ENCODE peak calls at places on chromosomes 7 and 10, in eight cellular contexts. One of them, this sample, is unnamed.

GRCh38 chr7:81607987-81608386 is 161.9 kb downstream of the HGF start:
- DNase-seq in A549: no peak
- DNase-seq in osteoblast: no peak
- DNase-seq in CD4-positive, CD25-positive, alpha-beta regulatory T cell: no peak
- DNase-seq in OCI-LY7: no peak
- DNase-seq in endodermal cell: no peak
- DNase-seq in aorta: no peak
- DNase-seq in neural progenitor cell: no peak
- DNase-seq in this sample: no peak

GRCh38 chr10:84201244-84201606 is 6.9 kb downstream of the CDHR1 start:
- DNase-seq in aorta: no peak
- DNase-seq in CD4-positive, CD25-positive, alpha-beta regulatory T cell: no peak
- DNase-seq in endodermal cell: no peak
- DNase-seq in OCI-LY7: no peak
- DNase-seq in neural progenitor cell: peak; percentile 43
- DNase-seq in A549: no peak
- DNase-seq in osteoblast: no peak
- DNase-seq in this sample: no peak

GRCh38 chr10:87054373-87055295 is 34.5 kb downstream of the FAM25A start:
- DNase-seq in OCI-LY7: no peak
- DNase-seq in A549: no peak
- DNase-seq in CD4-positive, CD25-positive, alpha-beta regulatory T cell: no peak
- DNase-seq in neural progenitor cell: peak; percentile 92
- DNase-seq in endodermal cell: peak; percentile 87
- DNase-seq in aorta: no peak
- DNase-seq in osteoblast: peak; percentile 87
- DNase-seq in this sample: no peak

GRCh38 chr10:118340486-118340885 is 1.6 kb downstream of the FAM204A start:
- DNase-seq in neural progenitor cell: no peak
- DNase-seq in A549: no peak
- DNase-seq in endodermal cell: no peak
- DNase-seq in CD4-positive, CD25-positive, alpha-beta regulatory T cell: no peak
- DNase-seq in OCI-LY7: peak; percentile 55
- DNase-seq in osteoblast: no peak
- DNase-seq in aorta: no peak
- DNase-seq in this sample: no peak

GRCh38 chr7:15495170-15495569 is 66.6 kb downstream of the AGMO start:
- DNase-seq in OCI-LY7: no peak
- DNase-seq in CD4-positive, CD25-positive, alpha-beta regulatory T cell: no peak
- DNase-seq in neural progenitor cell: no peak
- DNase-seq in aorta: no peak
- DNase-seq in A549: no peak
- DNase-seq in endodermal cell: no peak
- DNase-seq in osteoblast: peak; percentile 19
- DNase-seq in this sample: no peak

GRCh38 chr10:4812952-4813351 is 13.1 kb upstream of the AKR1E2 start:
- DNase-seq in A549: peak; percentile 85
- DNase-seq in OCI-LY7: no peak
- DNase-seq in neural progenitor cell: no peak
- DNase-seq in osteoblast: peak; percentile 85
- DNase-seq in endodermal cell: no peak
- DNase-seq in aorta: no peak
- DNase-seq in CD4-positive, CD25-positive, alpha-beta regulatory T cell: no peak
- DNase-seq in this sample: peak; percentile 67

GRCh38 chr7:45157286-45157652 is 322 bp upstream of the RAMP3 start:
- DNase-seq in neural progenitor cell: no peak
- DNase-seq in endodermal cell: no peak
- DNase-seq in osteoblast: no peak
- DNase-seq in aorta: peak; percentile 41
- DNase-seq in OCI-LY7: no peak
- DNase-seq in A549: no peak
- DNase-seq in CD4-positive, CD25-positive, alpha-beta regulatory T cell: no peak
- DNase-seq in this sample: no peak

GRCh38 chr10:103712146-103712545 is 143.2 kb downstream of the SH3PXD2A start:
- DNase-seq in neural progenitor cell: no peak
- DNase-seq in endodermal cell: no peak
- DNase-seq in OCI-LY7: no peak
- DNase-seq in osteoblast: no peak
- DNase-seq in aorta: no peak
- DNase-seq in CD4-positive, CD25-positive, alpha-beta regulatory T cell: no peak
- DNase-seq in A549: no peak
- DNase-seq in this sample: no peak

GRCh38 chr7:67019562-67020390 is 23.1 kb downstream of the TYW1 start:
- DNase-seq in OCI-LY7: no peak
- DNase-seq in A549: no peak
- DNase-seq in neural progenitor cell: no peak
- DNase-seq in osteoblast: no peak
- DNase-seq in CD4-positive, CD25-positive, alpha-beta regulatory T cell: no peak
- DNase-seq in aorta: no peak
- DNase-seq in endodermal cell: no peak
- DNase-seq in this sample: no peak

GRCh38 chr10:17527530-17528146 is 73.2 kb upstream of the ST8SIA6 start:
- DNase-seq in endodermal cell: no peak
- DNase-seq in aorta: no peak
- DNase-seq in A549: peak; percentile 78
- DNase-seq in CD4-positive, CD25-positive, alpha-beta regulatory T cell: no peak
- DNase-seq in neural progenitor cell: no peak
- DNase-seq in osteoblast: no peak
- DNase-seq in OCI-LY7: no peak
- DNase-seq in this sample: no peak

GRCh38 chr10:74681917-74682627 is 144.3 kb upstream of the KAT6B start:
- DNase-seq in neural progenitor cell: no peak
- DNase-seq in A549: no peak
- DNase-seq in CD4-positive, CD25-positive, alpha-beta regulatory T cell: peak; percentile 14
- DNase-seq in endodermal cell: no peak
- DNase-seq in osteoblast: peak; percentile 57
- DNase-seq in aorta: no peak
- DNase-seq in OCI-LY7: no peak
- DNase-seq in this sample: no peak

GRCh38 chr7:39950473-39951155 is 558 bp downstream of the CDK13 start:
- DNase-seq in OCI-LY7: peak; percentile 62
- DNase-seq in CD4-positive, CD25-positive, alpha-beta regulatory T cell: peak; percentile 47
- DNase-seq in neural progenitor cell: peak; percentile 69
- DNase-seq in A549: no peak
- DNase-seq in endodermal cell: peak; percentile 74
- DNase-seq in osteoblast: peak; percentile 78
- DNase-seq in aorta: peak; percentile 76
- DNase-seq in this sample: peak; percentile 42

GRCh38 chr7:45580053-45580872 is 6.1 kb downstream of the ADCY1 start:
- DNase-seq in CD4-positive, CD25-positive, alpha-beta regulatory T cell: no peak
- DNase-seq in A549: peak; percentile 16
- DNase-seq in osteoblast: peak; percentile 91
- DNase-seq in neural progenitor cell: peak; percentile 54
- DNase-seq in endodermal cell: peak; percentile 86
- DNase-seq in aorta: no peak
- DNase-seq in OCI-LY7: no peak
- DNase-seq in this sample: no peak

GRCh38 chr10:79180619-79181221 is 112.0 kb downstream of the ZMIZ1 start:
- DNase-seq in neural progenitor cell: no peak
- DNase-seq in CD4-positive, CD25-positive, alpha-beta regulatory T cell: no peak
- DNase-seq in aorta: no peak
- DNase-seq in endodermal cell: no peak
- DNase-seq in OCI-LY7: no peak
- DNase-seq in A549: no peak
- DNase-seq in osteoblast: no peak
- DNase-seq in this sample: no peak

GRCh38 chr7:42017356-42017986 is 219.5 kb downstream of the GLI3 start:
- DNase-seq in CD4-positive, CD25-positive, alpha-beta regulatory T cell: no peak
- DNase-seq in neural progenitor cell: no peak
- DNase-seq in OCI-LY7: peak; percentile 73
- DNase-seq in endodermal cell: no peak
- DNase-seq in A549: no peak
- DNase-seq in osteoblast: no peak
- DNase-seq in aorta: no peak
- DNase-seq in this sample: no peak

GRCh38 chr7:50659329-50659965 is 94.2 kb upstream of the DDC start:
- DNase-seq in OCI-LY7: no peak
- DNase-seq in aorta: no peak
- DNase-seq in A549: no peak
- DNase-seq in endodermal cell: peak; percentile 30
- DNase-seq in osteoblast: no peak
- DNase-seq in neural progenitor cell: no peak
- DNase-seq in CD4-positive, CD25-positive, alpha-beta regulatory T cell: no peak
- DNase-seq in this sample: no peak
- H3K27ac ChIP-seq in OCI-LY7: no peak overlapping the region
- H3K27ac ChIP-seq in aorta: no peak overlapping the region
- H3K27ac ChIP-seq in A549: no peak overlapping the region
- H3K27ac ChIP-seq in endodermal cell: no peak overlapping the region
- H3K27ac ChIP-seq in osteoblast: no peak overlapping the region
- H3K27ac ChIP-seq in neural progenitor cell: no peak overlapping the region
- H3K27ac ChIP-seq in CD4-positive, CD25-positive, alpha-beta regulatory T cell: no peak overlapping the region
- H3K27ac ChIP-seq in this sample: no peak overlapping the region

DNA sequence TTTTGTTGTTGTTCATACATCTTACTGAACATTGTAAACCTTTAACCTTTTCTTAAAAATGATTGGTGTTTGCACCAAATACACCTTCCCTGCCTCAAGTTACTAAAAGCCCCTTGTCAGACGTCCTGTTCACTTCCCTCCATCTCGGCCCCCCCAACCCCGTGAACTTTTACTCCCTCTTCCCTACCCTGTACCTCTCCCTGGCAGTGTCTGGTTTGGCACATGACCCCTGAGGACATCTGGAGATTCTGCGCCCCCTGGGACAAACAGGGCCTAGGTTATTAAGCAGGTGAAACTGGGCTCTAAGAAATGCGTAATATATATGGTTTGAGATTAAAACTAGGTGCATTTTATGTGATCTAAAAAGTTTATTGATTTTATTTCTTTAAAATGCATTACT is 1.4 kb downstream of the PPP2R2D start:
- DNase-seq in CD4-positive, CD25-positive, alpha-beta regulatory T cell: no peak
- DNase-seq in A549: no peak
- DNase-seq in neural progenitor cell: no peak
- DNase-seq in OCI-LY7: peak; percentile 24
- DNase-seq in endodermal cell: peak; percentile 46
- DNase-seq in aorta: no peak
- DNase-seq in osteoblast: no peak
- DNase-seq in this sample: no peak
- H3K4me3 ChIP-seq in CD4-positive, CD25-positive, alpha-beta regulatory T cell: peak overlapping the region; percentile 86
- H3K4me3 ChIP-seq in A549: peak overlapping the region; percentile 98
- H3K4me3 ChIP-seq in neural progenitor cell: peak overlapping the region; percentile 98
- H3K4me3 ChIP-seq in OCI-LY7: peak overlapping the region; percentile 93
- H3K4me3 ChIP-seq in endodermal cell: peak overlapping the region; percentile 98
- H3K4me3 ChIP-seq in aorta: peak overlapping the region; percentile 94
- H3K4me3 ChIP-seq in osteoblast: peak overlapping the region; percentile 80
- H3K4me3 ChIP-seq in this sample: peak overlapping the region; percentile 93

DNA sequence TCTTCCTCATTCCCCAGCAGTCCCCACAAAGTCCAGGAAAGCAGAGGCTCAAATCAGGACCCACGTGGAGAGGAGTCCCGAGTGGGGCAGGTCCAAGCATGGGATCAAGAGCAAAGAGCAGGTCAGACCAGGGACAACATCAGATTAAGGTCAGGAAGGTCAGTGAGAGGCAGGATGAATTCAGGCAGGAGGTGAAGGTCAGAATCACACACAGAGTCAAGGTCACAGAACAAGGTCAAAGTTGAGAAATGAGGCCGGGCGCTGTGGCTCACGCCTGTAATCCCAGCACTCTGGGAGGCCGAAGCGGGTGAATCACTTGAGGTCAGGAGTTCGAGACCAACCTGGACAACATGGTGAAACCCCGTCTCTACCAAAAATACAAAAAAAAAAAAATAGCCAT is 2.3 kb downstream of the MYL10 start:
- DNase-seq in neural progenitor cell: no peak
- DNase-seq in osteoblast: peak; percentile 26
- DNase-seq in aorta: no peak
- DNase-seq in OCI-LY7: no peak
- DNase-seq in CD4-positive, CD25-positive, alpha-beta regulatory T cell: no peak
- DNase-seq in endodermal cell: no peak
- DNase-seq in A549: no peak
- DNase-seq in this sample: no peak
- H3K27ac ChIP-seq in neural progenitor cell: no peak overlapping the region
- H3K27ac ChIP-seq in osteoblast: no peak overlapping the region
- H3K27ac ChIP-seq in aorta: no peak overlapping the region
- H3K27ac ChIP-seq in OCI-LY7: no peak overlapping the region
- H3K27ac ChIP-seq in CD4-positive, CD25-positive, alpha-beta regulatory T cell: no peak overlapping the region
- H3K27ac ChIP-seq in endodermal cell: no peak overlapping the region
- H3K27ac ChIP-seq in A549: no peak overlapping the region
- H3K27ac ChIP-seq in this sample: peak overlapping the region; percentile 86

GRCh38 chr10:102408728-102409603 is 9.6 kb downstream of the PSD start:
- DNase-seq in A549: no peak
- DNase-seq in neural progenitor cell: peak; percentile 79
- DNase-seq in endodermal cell: peak; percentile 78
- DNase-seq in aorta: no peak
- DNase-seq in OCI-LY7: no peak
- DNase-seq in osteoblast: peak; percentile 94
- DNase-seq in CD4-positive, CD25-positive, alpha-beta regulatory T cell: peak; percentile 58
- DNase-seq in this sample: no peak
- H3K4me3 ChIP-seq in A549: peak overlapping the region; percentile 65
- H3K4me3 ChIP-seq in neural progenitor cell: peak overlapping the region; percentile 41
- H3K4me3 ChIP-seq in endodermal cell: peak overlapping the region; percentile 62
- H3K4me3 ChIP-seq in aorta: no peak overlapping the region
- H3K4me3 ChIP-seq in OCI-LY7: peak overlapping the region; percentile 28
- H3K4me3 ChIP-seq in osteoblast: peak overlapping the region; percentile 66
- H3K4me3 ChIP-seq in CD4-positive, CD25-positive, alpha-beta regulatory T cell: no peak overlapping the region
- H3K4me3 ChIP-seq in this sample: peak overlapping the region; percentile 34

GRCh38 chr10:71752391-71753090 is 20.8 kb downstream of the VSIR start:
- DNase-seq in osteoblast: no peak
- DNase-seq in aorta: no peak
- DNase-seq in OCI-LY7: peak; percentile 72
- DNase-seq in A549: no peak
- DNase-seq in CD4-positive, CD25-positive, alpha-beta regulatory T cell: no peak
- DNase-seq in endodermal cell: no peak
- DNase-seq in neural progenitor cell: no peak
- DNase-seq in this sample: no peak

GRCh38 chr10:71754562-71754961 is 18.8 kb downstream of the VSIR start:
- DNase-seq in osteoblast: peak; percentile 36
- DNase-seq in CD4-positive, CD25-positive, alpha-beta regulatory T cell: no peak
- DNase-seq in OCI-LY7: no peak
- DNase-seq in endodermal cell: no peak
- DNase-seq in aorta: no peak
- DNase-seq in A549: no peak
- DNase-seq in neural progenitor cell: no peak
- DNase-seq in this sample: no peak

GRCh38 chr10:71755179-71755879 is 18.0 kb downstream of the VSIR start:
- DNase-seq in OCI-LY7: no peak
- DNase-seq in neural progenitor cell: no peak
- DNase-seq in CD4-positive, CD25-positive, alpha-beta regulatory T cell: no peak
- DNase-seq in A549: no peak
- DNase-seq in osteoblast: peak; percentile 30
- DNase-seq in aorta: no peak
- DNase-seq in endodermal cell: no peak
- DNase-seq in this sample: no peak

GRCh38 chr10:71753091-71753959 is 20.0 kb downstream of the VSIR start:
- DNase-seq in osteoblast: peak; percentile 75
- DNase-seq in OCI-LY7: no peak
- DNase-seq in aorta: peak; percentile 86
- DNase-seq in endodermal cell: no peak
- DNase-seq in neural progenitor cell: no peak
- DNase-seq in A549: no peak
- DNase-seq in CD4-positive, CD25-positive, alpha-beta regulatory T cell: no peak
- DNase-seq in this sample: no peak

GRCh38 chr10:71753960-71754505 is 19.3 kb downstream of the VSIR start:
- DNase-seq in CD4-positive, CD25-positive, alpha-beta regulatory T cell: no peak
- DNase-seq in neural progenitor cell: no peak
- DNase-seq in aorta: no peak
- DNase-seq in OCI-LY7: no peak
- DNase-seq in endodermal cell: no peak
- DNase-seq in osteoblast: peak; percentile 36
- DNase-seq in A549: no peak
- DNase-seq in this sample: no peak
- H3K27ac ChIP-seq in CD4-positive, CD25-positive, alpha-beta regulatory T cell: peak overlapping the region; percentile 83
- H3K27ac ChIP-seq in neural progenitor cell: no peak overlapping the region
- H3K27ac ChIP-seq in aorta: no peak overlapping the region
- H3K27ac ChIP-seq in OCI-LY7: no peak overlapping the region
- H3K27ac ChIP-seq in endodermal cell: no peak overlapping the region
- H3K27ac ChIP-seq in osteoblast: no peak overlapping the region
- H3K27ac ChIP-seq in A549: no peak overlapping the region
- H3K27ac ChIP-seq in this sample: no peak overlapping the region